ENCODE peak calls at places on chromosomes 13 and 19, in nine cellular contexts. One of them, this sample, is unnamed.

GRCh38 chr19:8641908-8642547 is 11.6 kb downstream of the NFILZ start:
- DNase-seq in GM04504: no peak
- DNase-seq in activated T-helper 1 cell treated with anti-CD3 and anti-CD28 coated beads, Interleukin-2, amount 50 U/mL, for 16 hours: no peak
- DNase-seq in colonic mucosa: no peak
- DNase-seq in mucosa of gallbladder: no peak
- DNase-seq in HFF-Myc: peak; percentile 24
- DNase-seq in cardiac muscle cell: peak; percentile 33
- DNase-seq in NCI-H1417 treated with DMSO at 0.1 percent for 48 hours: no peak
- DNase-seq in NCI-H1092 treated with DMSO at 0.1 percent for 48 hours: no peak
- DNase-seq in this sample: no peak

GRCh38 chr19:49973987-49974386 is 13.0 kb upstream of the SIGLEC11 start:
- DNase-seq in GM04504: no peak
- DNase-seq in activated T-helper 1 cell treated with anti-CD3 and anti-CD28 coated beads, Interleukin-2, amount 50 U/mL, for 16 hours: no peak
- DNase-seq in colonic mucosa: no peak
- DNase-seq in mucosa of gallbladder: no peak
- DNase-seq in HFF-Myc: no peak
- DNase-seq in cardiac muscle cell: no peak
- DNase-seq in NCI-H1417 treated with DMSO at 0.1 percent for 48 hours: no peak
- DNase-seq in NCI-H1092 treated with DMSO at 0.1 percent for 48 hours: no peak
- DNase-seq in this sample: no peak

GRCh38 chr19:32676186-32676894 is 692 bp downstream of the RGS9BP start:
- DNase-seq in GM04504: no peak
- DNase-seq in activated T-helper 1 cell treated with anti-CD3 and anti-CD28 coated beads, Interleukin-2, amount 50 U/mL, for 16 hours: peak; percentile 6
- DNase-seq in colonic mucosa: no peak
- DNase-seq in mucosa of gallbladder: no peak
- DNase-seq in HFF-Myc: no peak
- DNase-seq in cardiac muscle cell: peak; percentile 12
- DNase-seq in NCI-H1417 treated with DMSO at 0.1 percent for 48 hours: no peak
- DNase-seq in NCI-H1092 treated with DMSO at 0.1 percent for 48 hours: peak; percentile 5
- DNase-seq in this sample: no peak

GRCh38 chr13:50894504-50894903 is 15.1 kb upstream of the RNASEH2B start:
- DNase-seq in GM04504: no peak
- DNase-seq in activated T-helper 1 cell treated with anti-CD3 and anti-CD28 coated beads, Interleukin-2, amount 50 U/mL, for 16 hours: no peak
- DNase-seq in colonic mucosa: no peak
- DNase-seq in mucosa of gallbladder: no peak
- DNase-seq in HFF-Myc: no peak
- DNase-seq in cardiac muscle cell: peak; percentile 42
- DNase-seq in NCI-H1417 treated with DMSO at 0.1 percent for 48 hours: no peak
- DNase-seq in NCI-H1092 treated with DMSO at 0.1 percent for 48 hours: no peak
- DNase-seq in this sample: no peak

GRCh38 chr19:33292595-33293254 is 9.6 kb downstream of the CEBPA start:
- DNase-seq in GM04504: peak; percentile 44
- DNase-seq in activated T-helper 1 cell treated with anti-CD3 and anti-CD28 coated beads, Interleukin-2, amount 50 U/mL, for 16 hours: no peak
- DNase-seq in colonic mucosa: peak; percentile 81
- DNase-seq in mucosa of gallbladder: no peak
- DNase-seq in HFF-Myc: no peak
- DNase-seq in cardiac muscle cell: no peak
- DNase-seq in NCI-H1417 treated with DMSO at 0.1 percent for 48 hours: no peak
- DNase-seq in NCI-H1092 treated with DMSO at 0.1 percent for 48 hours: peak; percentile 38
- DNase-seq in this sample: peak; percentile 66

GRCh38 chr13:52454825-52455676 is at the start of gene CKAP2:
- DNase-seq in GM04504: peak; percentile 85
- DNase-seq in activated T-helper 1 cell treated with anti-CD3 and anti-CD28 coated beads, Interleukin-2, amount 50 U/mL, for 16 hours: peak; percentile 86
- DNase-seq in colonic mucosa: peak; percentile 96
- DNase-seq in mucosa of gallbladder: peak; percentile 95
- DNase-seq in HFF-Myc: peak; percentile 86
- DNase-seq in cardiac muscle cell: peak; percentile 97
- DNase-seq in NCI-H1417 treated with DMSO at 0.1 percent for 48 hours: peak; percentile 93
- DNase-seq in NCI-H1092 treated with DMSO at 0.1 percent for 48 hours: peak; percentile 91
- DNase-seq in this sample: peak; percentile 94

GRCh38 chr13:45518525-45519235 is 53.9 kb downstream of the COG3 start:
- DNase-seq in GM04504: no peak
- DNase-seq in activated T-helper 1 cell treated with anti-CD3 and anti-CD28 coated beads, Interleukin-2, amount 50 U/mL, for 16 hours: no peak
- DNase-seq in colonic mucosa: no peak
- DNase-seq in mucosa of gallbladder: no peak
- DNase-seq in HFF-Myc: no peak
- DNase-seq in cardiac muscle cell: no peak
- DNase-seq in NCI-H1417 treated with DMSO at 0.1 percent for 48 hours: no peak
- DNase-seq in NCI-H1092 treated with DMSO at 0.1 percent for 48 hours: no peak
- DNase-seq in this sample: no peak

GRCh38 chr19:45126654-45127053 is 33.7 kb downstream of the PPP1R37 start:
- DNase-seq in GM04504: no peak
- DNase-seq in activated T-helper 1 cell treated with anti-CD3 and anti-CD28 coated beads, Interleukin-2, amount 50 U/mL, for 16 hours: no peak
- DNase-seq in colonic mucosa: no peak
- DNase-seq in mucosa of gallbladder: peak; percentile 74
- DNase-seq in HFF-Myc: no peak
- DNase-seq in cardiac muscle cell: no peak
- DNase-seq in NCI-H1417 treated with DMSO at 0.1 percent for 48 hours: no peak
- DNase-seq in NCI-H1092 treated with DMSO at 0.1 percent for 48 hours: no peak
- DNase-seq in this sample: no peak

GRCh38 chr13:51221108-51221507 is 1.1 kb upstream of the FAM124A start:
- DNase-seq in GM04504: no peak
- DNase-seq in activated T-helper 1 cell treated with anti-CD3 and anti-CD28 coated beads, Interleukin-2, amount 50 U/mL, for 16 hours: no peak
- DNase-seq in colonic mucosa: no peak
- DNase-seq in mucosa of gallbladder: no peak
- DNase-seq in HFF-Myc: no peak
- DNase-seq in cardiac muscle cell: no peak
- DNase-seq in NCI-H1417 treated with DMSO at 0.1 percent for 48 hours: no peak
- DNase-seq in NCI-H1092 treated with DMSO at 0.1 percent for 48 hours: no peak
- DNase-seq in this sample: no peak

GRCh38 chr13:77693449-77693940 is 4.0 kb upstream of the SLAIN1 start:
- DNase-seq in GM04504: no peak
- DNase-seq in activated T-helper 1 cell treated with anti-CD3 and anti-CD28 coated beads, Interleukin-2, amount 50 U/mL, for 16 hours: no peak
- DNase-seq in colonic mucosa: no peak
- DNase-seq in mucosa of gallbladder: no peak
- DNase-seq in HFF-Myc: no peak
- DNase-seq in cardiac muscle cell: no peak
- DNase-seq in NCI-H1417 treated with DMSO at 0.1 percent for 48 hours: no peak
- DNase-seq in NCI-H1092 treated with DMSO at 0.1 percent for 48 hours: no peak
- DNase-seq in this sample: no peak

This sample was measured in lung.